ENCODE peak calls at places on chromosomes 2 and 18, in seven cellular contexts. U, W, H, M, N, Z and D are unnamed samples.

GRCh38 chr2:240512666-240513535 is 44.9 kb downstream of the ANKMY1 start:
- DNase-seq in U (no peak), W (peak), N (peak), H (peak), M (no peak), Z (no peak), D (no peak)

GRCh38 chr2:152051373-152051893 is 47.4 kb downstream of the CACNB4 start:
- DNase-seq in N (no peak), U (no peak), Z (no peak), W (no peak), H (no peak), M (no peak), D (no peak)

GRCh38 chr2:20126040-20126439 is 74.6 kb upstream of the LAPTM4A start:
- DNase-seq in M (no peak), N (no peak), Z (no peak), H (no peak), W (no peak), U (no peak), D (no peak)

GRCh38 chr2:63054812-63055509 is 4.3 kb downstream of the OTX1 start:
- DNase-seq in M (no peak), Z (no peak), N (no peak), U (no peak), W (no peak), H (no peak), D (no peak)

GRCh38 chr2:41936751-41937463 is 110.9 kb upstream of the PKDCC start:
- DNase-seq in M (no peak), U (no peak), H (no peak), W (no peak), Z (no peak), N (no peak), D (no peak)

GRCh38 chr2:229343661-229344060 is 72.6 kb upstream of the PID1 start:
- DNase-seq in U (no peak), N (no peak), Z (no peak), M (no peak), H (no peak), W (no peak), D (no peak)

GRCh38 chr2:8154936-8155335 is 526.9 kb upstream of the ID2 start:
- DNase-seq in H (no peak), M (no peak), U (no peak), W (no peak), Z (no peak), N (no peak), D (no peak)

GRCh38 chr18:22946841-22947240 is 13.7 kb downstream of the RBBP8 start:
- DNase-seq in H (no peak), M (no peak), W (no peak), N (no peak), Z (no peak), U (no peak), D (no peak)

GRCh38 chr2:172445851-172446250 is 18.5 kb downstream of the ITGA6 start:
- DNase-seq in U (no peak), Z (no peak), H (peak), W (no peak), N (no peak), M (no peak), D (no peak)

GRCh38 chr2:85539361-85540130 is 578 bp downstream of the MAT2A start:
- DNase-seq in M (peak), Z (peak), H (peak), N (peak), W (peak), U (peak), D (peak)

GRCh38 chr2:239226677-239227076 is 174.1 kb downstream of the HDAC4 start:
- DNase-seq in Z (no peak), U (no peak), M (no peak), N (peak), W (no peak), H (peak), D (no peak)
- H3K27ac ChIP-seq in Z (peak), U (peak), M (peak), N (peak), W (no peak), H (peak), D (peak)

GRCh38 chr2:122340246-122340645 is 584.8 kb downstream of the TSN start:
- DNase-seq in U (no peak), M (no peak), H (no peak), Z (no peak), N (no peak), W (no peak), D (no peak)
- TF ChIP-seq EP300 in U (no peak), M (no peak), H (no peak), Z (no peak), N (no peak), W (no peak), D (no peak)

DNA sequence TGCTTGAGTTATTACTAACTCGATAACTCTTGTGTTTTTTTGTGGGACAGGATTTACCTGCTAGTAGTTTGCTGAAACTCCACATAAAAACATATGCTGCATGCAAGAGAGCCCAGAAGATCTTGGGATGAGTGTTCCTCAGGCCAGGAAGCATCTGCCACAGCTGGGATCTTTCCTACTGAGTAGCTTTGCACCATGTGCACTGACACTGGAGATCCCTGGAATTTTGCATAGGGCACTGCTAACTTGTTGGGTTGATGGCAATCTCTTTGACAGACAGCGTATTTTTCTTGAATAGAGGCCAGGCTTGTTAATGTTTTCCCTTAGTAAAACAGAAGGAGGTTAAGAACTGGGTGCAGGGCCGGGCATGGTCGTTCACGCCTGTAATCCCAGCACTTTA is 808 bp upstream of the SERPINB11 start:
- DNase-seq in M (no peak), W (no peak), N (no peak), U (no peak), Z (no peak), H (no peak), D (no peak)
- H3K27ac ChIP-seq in M (no peak), W (no peak), N (no peak), U (no peak), Z (no peak), H (no peak), D (no peak)

GRCh38 chr2:118086024-118086633 is 2.1 kb upstream of the INSIG2 start:
- DNase-seq in Z (no peak), M (no peak), H (no peak), N (no peak), W (no peak), U (no peak), D (no peak)

GRCh38 chr2:118089015-118089800 is 937 bp downstream of the INSIG2 start:
- DNase-seq in W (peak), N (no peak), U (peak), M (peak), H (no peak), Z (no peak), D (no peak)

GRCh38 chr2:118090387-118091139 is 2.3 kb downstream of the INSIG2 start:
- DNase-seq in H (no peak), M (no peak), Z (no peak), N (no peak), W (no peak), U (no peak), D (no peak)

GRCh38 chr2:118091140-118091478 is 2.8 kb downstream of the INSIG2 start:
- DNase-seq in U (no peak), H (no peak), M (no peak), W (no peak), N (no peak), Z (no peak), D (no peak)

GRCh38 chr2:118088051-118089014 is at the start of gene INSIG2:
- DNase-seq in Z (peak), H (peak), U (peak), M (peak), N (peak), W (peak), D (peak)
- TF ChIP-seq EP300 in Z (peak), H (no peak), U (no peak), M (no peak), N (no peak), W (no peak), D (no peak)

GRCh38 chr2:74845217-74845751 is 11.4 kb downstream of the HK2 start:
- DNase-seq in U (peak), N (peak), Z (peak), M (peak), W (peak), H (peak), D (peak)
- H3K27ac ChIP-seq in U (peak), N (peak), Z (peak), M (peak), W (peak), H (peak), D (no peak)

GRCh38 chr2:170950221-170950737 is 21.2 kb downstream of the GORASP2 start:
- DNase-seq in W (no peak), U (no peak), M (no peak), Z (no peak), H (no peak), N (no peak), D (no peak)
- TF ChIP-seq EP300 in W (no peak), U (no peak), M (no peak), Z (no peak), H (no peak), N (no peak), D (no peak)

GRCh38 chr2:135913726-135914365 is 37.6 kb upstream of the MCM6 start:
- DNase-seq in U (no peak), Z (no peak), H (no peak), W (no peak), N (no peak), M (peak), D (no peak)

GRCh38 chr2:135914485-135914884 is 38.2 kb upstream of the MCM6 start:
- DNase-seq in N (no peak), M (no peak), W (no peak), H (no peak), Z (no peak), U (no peak), D (no peak)

GRCh38 chr2:135904590-135904989 is 28.3 kb upstream of the MCM6 start:
- DNase-seq in Z (no peak), H (no peak), M (no peak), N (no peak), W (no peak), U (no peak), D (no peak)

GRCh38 chr2:135905679-135906078 is 29.4 kb upstream of the MCM6 start:
- DNase-seq in M (no peak), N (no peak), H (no peak), Z (no peak), U (no peak), W (no peak), D (no peak)

DNA sequence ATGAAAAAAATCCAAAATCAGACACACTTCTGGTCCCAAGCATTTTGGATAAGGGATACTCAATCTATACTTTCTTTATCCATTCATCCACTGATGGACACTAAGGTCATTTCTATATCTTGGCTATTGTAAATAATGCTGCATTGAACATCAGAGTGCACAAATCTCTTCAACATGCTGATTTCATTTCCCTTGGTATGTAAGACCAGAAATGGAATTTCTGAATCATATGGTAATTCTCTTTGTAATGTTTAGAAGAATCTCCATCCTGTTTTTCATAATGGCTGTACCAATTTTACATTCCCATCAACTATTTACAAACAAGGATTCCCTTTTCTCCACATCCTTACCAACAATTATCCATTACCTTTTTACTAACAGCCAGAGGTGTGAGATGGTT is 33.7 kb upstream of the MCM6 start:
- DNase-seq in H (no peak), M (no peak), U (no peak), Z (no peak), N (no peak), W (no peak), D (no peak)
- H3K27ac ChIP-seq in H (no peak), M (no peak), U (no peak), Z (no peak), N (no peak), W (no peak), D (no peak)

DNA sequence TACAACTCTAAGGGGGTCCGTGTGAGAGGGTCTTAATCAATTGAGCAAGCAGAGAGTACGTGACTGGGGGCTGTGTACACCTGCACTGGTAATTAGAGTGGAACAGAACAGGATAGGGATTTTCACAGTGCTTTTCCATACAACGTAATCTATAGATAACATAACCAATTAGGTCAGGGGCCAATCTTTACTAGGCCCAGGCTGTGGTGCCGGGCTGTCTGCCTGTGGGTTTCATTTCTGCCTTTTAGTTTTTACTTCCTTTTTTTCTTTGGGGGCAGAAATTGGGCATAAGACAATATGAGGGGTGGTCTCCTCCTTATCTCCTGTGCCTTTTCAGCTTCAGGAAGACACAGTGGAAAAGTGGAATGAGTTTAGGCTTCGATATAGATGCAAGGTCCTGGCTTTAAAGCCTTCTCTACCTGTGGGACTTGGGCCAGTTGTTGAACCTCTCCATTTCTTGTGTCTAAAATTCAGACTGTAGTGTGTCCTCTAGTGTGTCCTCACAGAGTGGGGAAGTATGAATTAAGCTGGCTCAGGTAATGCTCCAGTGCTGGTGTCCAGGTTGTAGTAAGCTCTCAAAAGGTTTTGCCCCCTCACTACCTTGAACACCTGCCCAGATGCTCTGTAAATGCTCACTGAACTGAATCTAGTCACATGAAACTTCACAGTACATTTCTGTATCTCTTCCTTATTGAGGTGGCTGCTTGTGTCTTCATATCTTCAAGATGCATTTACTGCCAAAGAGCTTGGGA is 422.8 kb downstream of the SETBP1 start:
- DNase-seq in W (no peak), Z (no peak), N (no peak), U (no peak), M (no peak), H (no peak), D (no peak)
- TF ChIP-seq EP300 in W (no peak), Z (no peak), N (no peak), U (no peak), M (no peak), H (no peak), D (no peak)